ENCODE peak calls at places on chromosomes 11 and 22, in nine cellular contexts. One of them, this sample, is unnamed.
A peak's percentile ranks its signal among the peaks of the same experiment; 100 is the strongest.

GRCh38 chr22:45223304-45224117 is 17.2 kb downstream of the KIAA0930 start:
- DNase-seq in NCI-H2081: no peak
- DNase-seq in RWPE1: no peak
- DNase-seq in activated naive CD4-positive, alpha-beta T cell: no peak
- DNase-seq in stimulated activated CD8-positive, alpha-beta memory T cell treated with anti-CD3 and anti-CD28 coated beads, Interleukin-15, amount 100 ng/mL, for 24 hours: no peak
- DNase-seq in NCI-H1105: no peak
- DNase-seq in tibial artery: no peak
- DNase-seq in lower lobe of right lung: no peak
- DNase-seq in NCI-H1092 treated with DMSO at 0.1 percent for 48 hours: no peak
- DNase-seq in this sample: no peak

GRCh38 chr11:131579932-131580387 is 209.5 kb downstream of the NTM start:
- DNase-seq in tibial artery: no peak
- DNase-seq in NCI-H2081: peak; percentile 3
- DNase-seq in lower lobe of right lung: no peak
- DNase-seq in NCI-H1105: peak; percentile 33
- DNase-seq in stimulated activated CD8-positive, alpha-beta memory T cell treated with anti-CD3 and anti-CD28 coated beads, Interleukin-15, amount 100 ng/mL, for 24 hours: no peak
- DNase-seq in NCI-H1092 treated with DMSO at 0.1 percent for 48 hours: peak; percentile 13
- DNase-seq in RWPE1: peak; percentile 3
- DNase-seq in activated naive CD4-positive, alpha-beta T cell: no peak
- DNase-seq in this sample: no peak

GRCh38 chr22:38214248-38215056 is 12.7 kb downstream of the MAFF start:
- DNase-seq in NCI-H1105: no peak
- DNase-seq in RWPE1: no peak
- DNase-seq in lower lobe of right lung: peak; percentile 83
- DNase-seq in activated naive CD4-positive, alpha-beta T cell: peak; percentile 35
- DNase-seq in stimulated activated CD8-positive, alpha-beta memory T cell treated with anti-CD3 and anti-CD28 coated beads, Interleukin-15, amount 100 ng/mL, for 24 hours: peak; percentile 22
- DNase-seq in NCI-H1092 treated with DMSO at 0.1 percent for 48 hours: no peak
- DNase-seq in NCI-H2081: peak; percentile 31
- DNase-seq in tibial artery: peak; percentile 55
- DNase-seq in this sample: peak; percentile 90

GRCh38 chr22:29747832-29748231 is 19.0 kb downstream of the ZMAT5 start:
- DNase-seq in tibial artery: no peak
- DNase-seq in stimulated activated CD8-positive, alpha-beta memory T cell treated with anti-CD3 and anti-CD28 coated beads, Interleukin-15, amount 100 ng/mL, for 24 hours: no peak
- DNase-seq in RWPE1: no peak
- DNase-seq in NCI-H2081: no peak
- DNase-seq in NCI-H1092 treated with DMSO at 0.1 percent for 48 hours: no peak
- DNase-seq in lower lobe of right lung: no peak
- DNase-seq in NCI-H1105: no peak
- DNase-seq in activated naive CD4-positive, alpha-beta T cell: no peak
- DNase-seq in this sample: no peak

GRCh38 chr22:50473855-50474671 is 772 bp downstream of the SBF1 start:
- DNase-seq in NCI-H2081: no peak
- DNase-seq in tibial artery: no peak
- DNase-seq in RWPE1: no peak
- DNase-seq in lower lobe of right lung: peak; percentile 62
- DNase-seq in activated naive CD4-positive, alpha-beta T cell: no peak
- DNase-seq in stimulated activated CD8-positive, alpha-beta memory T cell treated with anti-CD3 and anti-CD28 coated beads, Interleukin-15, amount 100 ng/mL, for 24 hours: no peak
- DNase-seq in NCI-H1092 treated with DMSO at 0.1 percent for 48 hours: no peak
- DNase-seq in NCI-H1105: no peak
- DNase-seq in this sample: peak; percentile 73

GRCh38 chr11:120928506-120929062 is 95.3 kb upstream of the TBCEL start:
- DNase-seq in activated naive CD4-positive, alpha-beta T cell: no peak
- DNase-seq in stimulated activated CD8-positive, alpha-beta memory T cell treated with anti-CD3 and anti-CD28 coated beads, Interleukin-15, amount 100 ng/mL, for 24 hours: no peak
- DNase-seq in tibial artery: no peak
- DNase-seq in NCI-H2081: no peak
- DNase-seq in lower lobe of right lung: no peak
- DNase-seq in NCI-H1092 treated with DMSO at 0.1 percent for 48 hours: no peak
- DNase-seq in RWPE1: no peak
- DNase-seq in NCI-H1105: no peak
- DNase-seq in this sample: no peak

GRCh38 chr11:94519478-94520084 is 7.3 kb downstream of the C11orf97 start:
- DNase-seq in RWPE1: peak; percentile 30
- DNase-seq in NCI-H2081: peak; percentile 11
- DNase-seq in activated naive CD4-positive, alpha-beta T cell: no peak
- DNase-seq in NCI-H1105: no peak
- DNase-seq in lower lobe of right lung: no peak
- DNase-seq in NCI-H1092 treated with DMSO at 0.1 percent for 48 hours: peak; percentile 51
- DNase-seq in tibial artery: no peak
- DNase-seq in stimulated activated CD8-positive, alpha-beta memory T cell treated with anti-CD3 and anti-CD28 coated beads, Interleukin-15, amount 100 ng/mL, for 24 hours: no peak
- DNase-seq in this sample: peak; percentile 66

GRCh38 chr22:49889071-49889470 is 29.2 kb downstream of the ALG12 start:
- DNase-seq in tibial artery: no peak
- DNase-seq in stimulated activated CD8-positive, alpha-beta memory T cell treated with anti-CD3 and anti-CD28 coated beads, Interleukin-15, amount 100 ng/mL, for 24 hours: no peak
- DNase-seq in NCI-H2081: no peak
- DNase-seq in NCI-H1105: no peak
- DNase-seq in RWPE1: no peak
- DNase-seq in lower lobe of right lung: no peak
- DNase-seq in activated naive CD4-positive, alpha-beta T cell: no peak
- DNase-seq in NCI-H1092 treated with DMSO at 0.1 percent for 48 hours: no peak
- DNase-seq in this sample: no peak

GRCh38 chr11:112523477-112523876 is 262.8 kb upstream of the PLET1 start:
- DNase-seq in lower lobe of right lung: no peak
- DNase-seq in RWPE1: no peak
- DNase-seq in NCI-H1092 treated with DMSO at 0.1 percent for 48 hours: peak; percentile 4
- DNase-seq in activated naive CD4-positive, alpha-beta T cell: no peak
- DNase-seq in NCI-H1105: no peak
- DNase-seq in NCI-H2081: peak; percentile 71
- DNase-seq in stimulated activated CD8-positive, alpha-beta memory T cell treated with anti-CD3 and anti-CD28 coated beads, Interleukin-15, amount 100 ng/mL, for 24 hours: no peak
- DNase-seq in tibial artery: no peak
- DNase-seq in this sample: peak; percentile 8

GRCh38 chr11:84780689-84781293 is 846.4 kb downstream of the DLG2 start:
- DNase-seq in activated naive CD4-positive, alpha-beta T cell: no peak
- DNase-seq in lower lobe of right lung: no peak
- DNase-seq in NCI-H1092 treated with DMSO at 0.1 percent for 48 hours: peak; percentile 53
- DNase-seq in NCI-H1105: peak; percentile 10
- DNase-seq in NCI-H2081: peak; percentile 30
- DNase-seq in tibial artery: no peak
- DNase-seq in stimulated activated CD8-positive, alpha-beta memory T cell treated with anti-CD3 and anti-CD28 coated beads, Interleukin-15, amount 100 ng/mL, for 24 hours: no peak
- DNase-seq in RWPE1: peak; percentile 1
- DNase-seq in this sample: no peak

GRCh38 chr11:45233121-45233803 is 52.9 kb downstream of the SYT13 start:
- DNase-seq in NCI-H1105: peak; percentile 30
- DNase-seq in tibial artery: peak; percentile 67
- DNase-seq in NCI-H2081: peak; percentile 55
- DNase-seq in activated naive CD4-positive, alpha-beta T cell: peak; percentile 11
- DNase-seq in stimulated activated CD8-positive, alpha-beta memory T cell treated with anti-CD3 and anti-CD28 coated beads, Interleukin-15, amount 100 ng/mL, for 24 hours: peak; percentile 30
- DNase-seq in NCI-H1092 treated with DMSO at 0.1 percent for 48 hours: peak; percentile 54
- DNase-seq in lower lobe of right lung: peak; percentile 74
- DNase-seq in RWPE1: peak; percentile 79
- DNase-seq in this sample: peak; percentile 35

GRCh38 chr22:33579448-33580093 is 340.7 kb downstream of the LARGE1 start:
- DNase-seq in tibial artery: peak; percentile 38
- DNase-seq in RWPE1: peak; percentile 0
- DNase-seq in lower lobe of right lung: no peak
- DNase-seq in NCI-H1092 treated with DMSO at 0.1 percent for 48 hours: peak; percentile 7
- DNase-seq in NCI-H2081: no peak
- DNase-seq in activated naive CD4-positive, alpha-beta T cell: no peak
- DNase-seq in stimulated activated CD8-positive, alpha-beta memory T cell treated with anti-CD3 and anti-CD28 coated beads, Interleukin-15, amount 100 ng/mL, for 24 hours: peak; percentile 1
- DNase-seq in NCI-H1105: peak; percentile 13
- DNase-seq in this sample: peak; percentile 12

GRCh38 chr11:59281177-59281576 is 68.5 kb upstream of the MPEG1 start:
- DNase-seq in NCI-H1092 treated with DMSO at 0.1 percent for 48 hours: no peak
- DNase-seq in tibial artery: no peak
- DNase-seq in NCI-H1105: no peak
- DNase-seq in lower lobe of right lung: no peak
- DNase-seq in activated naive CD4-positive, alpha-beta T cell: no peak
- DNase-seq in NCI-H2081: no peak
- DNase-seq in stimulated activated CD8-positive, alpha-beta memory T cell treated with anti-CD3 and anti-CD28 coated beads, Interleukin-15, amount 100 ng/mL, for 24 hours: no peak
- DNase-seq in RWPE1: no peak
- DNase-seq in this sample: no peak

GRCh38 chr22:19841641-19842385 is 12.9 kb downstream of the GNB1L start:
- DNase-seq in stimulated activated CD8-positive, alpha-beta memory T cell treated with anti-CD3 and anti-CD28 coated beads, Interleukin-15, amount 100 ng/mL, for 24 hours: no peak
- DNase-seq in NCI-H2081: no peak
- DNase-seq in NCI-H1105: no peak
- DNase-seq in RWPE1: no peak
- DNase-seq in NCI-H1092 treated with DMSO at 0.1 percent for 48 hours: no peak
- DNase-seq in activated naive CD4-positive, alpha-beta T cell: no peak
- DNase-seq in tibial artery: no peak
- DNase-seq in lower lobe of right lung: no peak
- DNase-seq in this sample: no peak

GRCh38 chr22:37122598-37123180 is 13.2 kb upstream of the TMPRSS6 start:
- DNase-seq in NCI-H1092 treated with DMSO at 0.1 percent for 48 hours: no peak
- DNase-seq in stimulated activated CD8-positive, alpha-beta memory T cell treated with anti-CD3 and anti-CD28 coated beads, Interleukin-15, amount 100 ng/mL, for 24 hours: no peak
- DNase-seq in tibial artery: no peak
- DNase-seq in NCI-H1105: no peak
- DNase-seq in lower lobe of right lung: no peak
- DNase-seq in activated naive CD4-positive, alpha-beta T cell: no peak
- DNase-seq in NCI-H2081: no peak
- DNase-seq in RWPE1: no peak
- DNase-seq in this sample: peak; percentile 8

GRCh38 chr22:47392054-47392347 is 629.6 kb downstream of the TBC1D22A start:
- DNase-seq in lower lobe of right lung: no peak
- DNase-seq in NCI-H1105: no peak
- DNase-seq in stimulated activated CD8-positive, alpha-beta memory T cell treated with anti-CD3 and anti-CD28 coated beads, Interleukin-15, amount 100 ng/mL, for 24 hours: no peak
- DNase-seq in RWPE1: no peak
- DNase-seq in NCI-H1092 treated with DMSO at 0.1 percent for 48 hours: no peak
- DNase-seq in activated naive CD4-positive, alpha-beta T cell: no peak
- DNase-seq in NCI-H2081: no peak
- DNase-seq in tibial artery: no peak
- DNase-seq in this sample: no peak

GRCh38 chr22:35131423-35132050 is 65.6 kb downstream of the ISX start:
- DNase-seq in lower lobe of right lung: no peak
- DNase-seq in tibial artery: no peak
- DNase-seq in NCI-H1105: no peak
- DNase-seq in RWPE1: no peak
- DNase-seq in activated naive CD4-positive, alpha-beta T cell: no peak
- DNase-seq in stimulated activated CD8-positive, alpha-beta memory T cell treated with anti-CD3 and anti-CD28 coated beads, Interleukin-15, amount 100 ng/mL, for 24 hours: no peak
- DNase-seq in NCI-H1092 treated with DMSO at 0.1 percent for 48 hours: no peak
- DNase-seq in NCI-H2081: no peak
- DNase-seq in this sample: no peak

GRCh38 chr11:120663142-120663541 is 151.6 kb downstream of the GRIK4 start:
- DNase-seq in NCI-H1105: no peak
- DNase-seq in NCI-H2081: no peak
- DNase-seq in activated naive CD4-positive, alpha-beta T cell: no peak
- DNase-seq in lower lobe of right lung: no peak
- DNase-seq in RWPE1: no peak
- DNase-seq in NCI-H1092 treated with DMSO at 0.1 percent for 48 hours: no peak
- DNase-seq in tibial artery: no peak
- DNase-seq in stimulated activated CD8-positive, alpha-beta memory T cell treated with anti-CD3 and anti-CD28 coated beads, Interleukin-15, amount 100 ng/mL, for 24 hours: no peak
- DNase-seq in this sample: no peak

GRCh38 chr11:38014405-38014804 is 1416.4 kb upstream of the RAG2 start:
- DNase-seq in NCI-H1105: no peak
- DNase-seq in activated naive CD4-positive, alpha-beta T cell: no peak
- DNase-seq in NCI-H1092 treated with DMSO at 0.1 percent for 48 hours: no peak
- DNase-seq in NCI-H2081: no peak
- DNase-seq in stimulated activated CD8-positive, alpha-beta memory T cell treated with anti-CD3 and anti-CD28 coated beads, Interleukin-15, amount 100 ng/mL, for 24 hours: no peak
- DNase-seq in lower lobe of right lung: no peak
- DNase-seq in RWPE1: no peak
- DNase-seq in tibial artery: no peak
- DNase-seq in this sample: peak; percentile 51

GRCh38 chr22:50734343-50734771 is 3.6 kb upstream of the ACR start:
- DNase-seq in NCI-H2081: no peak
- DNase-seq in NCI-H1105: no peak
- DNase-seq in NCI-H1092 treated with DMSO at 0.1 percent for 48 hours: no peak
- DNase-seq in lower lobe of right lung: no peak
- DNase-seq in activated naive CD4-positive, alpha-beta T cell: no peak
- DNase-seq in stimulated activated CD8-positive, alpha-beta memory T cell treated with anti-CD3 and anti-CD28 coated beads, Interleukin-15, amount 100 ng/mL, for 24 hours: no peak
- DNase-seq in tibial artery: no peak
- DNase-seq in RWPE1: no peak
- DNase-seq in this sample: no peak

GRCh38 chr22:44003776-44004460 is 20.2 kb upstream of the PARVB start:
- DNase-seq in stimulated activated CD8-positive, alpha-beta memory T cell treated with anti-CD3 and anti-CD28 coated beads, Interleukin-15, amount 100 ng/mL, for 24 hours: no peak
- DNase-seq in RWPE1: no peak
- DNase-seq in NCI-H1105: no peak
- DNase-seq in NCI-H1092 treated with DMSO at 0.1 percent for 48 hours: no peak
- DNase-seq in NCI-H2081: no peak
- DNase-seq in lower lobe of right lung: peak; percentile 15
- DNase-seq in tibial artery: no peak
- DNase-seq in activated naive CD4-positive, alpha-beta T cell: no peak
- DNase-seq in this sample: no peak

GRCh38 chr11:116792144-116792868 is 627 bp upstream of the APOA5 start:
- DNase-seq in RWPE1: no peak
- DNase-seq in stimulated activated CD8-positive, alpha-beta memory T cell treated with anti-CD3 and anti-CD28 coated beads, Interleukin-15, amount 100 ng/mL, for 24 hours: no peak
- DNase-seq in NCI-H1092 treated with DMSO at 0.1 percent for 48 hours: no peak
- DNase-seq in NCI-H2081: no peak
- DNase-seq in lower lobe of right lung: no peak
- DNase-seq in activated naive CD4-positive, alpha-beta T cell: no peak
- DNase-seq in tibial artery: no peak
- DNase-seq in NCI-H1105: no peak
- DNase-seq in this sample: no peak

GRCh38 chr11:17898782-17899181 is 114.1 kb downstream of the SERGEF start:
- DNase-seq in stimulated activated CD8-positive, alpha-beta memory T cell treated with anti-CD3 and anti-CD28 coated beads, Interleukin-15, amount 100 ng/mL, for 24 hours: no peak
- DNase-seq in RWPE1: no peak
- DNase-seq in NCI-H1105: no peak
- DNase-seq in lower lobe of right lung: no peak
- DNase-seq in tibial artery: no peak
- DNase-seq in activated naive CD4-positive, alpha-beta T cell: no peak
- DNase-seq in NCI-H2081: no peak
- DNase-seq in NCI-H1092 treated with DMSO at 0.1 percent for 48 hours: no peak
- DNase-seq in this sample: no peak

GRCh38 chr22:20945578-20945934 is 21.5 kb upstream of the AIFM3 start:
- DNase-seq in activated naive CD4-positive, alpha-beta T cell: no peak
- DNase-seq in RWPE1: no peak
- DNase-seq in tibial artery: no peak
- DNase-seq in NCI-H2081: no peak
- DNase-seq in NCI-H1092 treated with DMSO at 0.1 percent for 48 hours: no peak
- DNase-seq in NCI-H1105: no peak
- DNase-seq in stimulated activated CD8-positive, alpha-beta memory T cell treated with anti-CD3 and anti-CD28 coated beads, Interleukin-15, amount 100 ng/mL, for 24 hours: no peak
- DNase-seq in lower lobe of right lung: no peak
- DNase-seq in this sample: no peak

GRCh38 chr11:65315866-65316233 is 1.2 kb downstream of the CDC42EP2 start:
- DNase-seq in stimulated activated CD8-positive, alpha-beta memory T cell treated with anti-CD3 and anti-CD28 coated beads, Interleukin-15, amount 100 ng/mL, for 24 hours: no peak
- DNase-seq in RWPE1: no peak
- DNase-seq in activated naive CD4-positive, alpha-beta T cell: no peak
- DNase-seq in lower lobe of right lung: no peak
- DNase-seq in NCI-H1105: no peak
- DNase-seq in NCI-H2081: no peak
- DNase-seq in tibial artery: no peak
- DNase-seq in NCI-H1092 treated with DMSO at 0.1 percent for 48 hours: no peak
- DNase-seq in this sample: no peak

GRCh38 chr11:73866586-73866996 is 10.1 kb downstream of the COA4 start:
- DNase-seq in lower lobe of right lung: no peak
- DNase-seq in NCI-H2081: no peak
- DNase-seq in RWPE1: peak; percentile 63
- DNase-seq in NCI-H1092 treated with DMSO at 0.1 percent for 48 hours: no peak
- DNase-seq in activated naive CD4-positive, alpha-beta T cell: no peak
- DNase-seq in NCI-H1105: no peak
- DNase-seq in stimulated activated CD8-positive, alpha-beta memory T cell treated with anti-CD3 and anti-CD28 coated beads, Interleukin-15, amount 100 ng/mL, for 24 hours: no peak
- DNase-seq in tibial artery: no peak
- DNase-seq in this sample: peak; percentile 96

GRCh38 chr11:67252831-67253239 is 13.4 kb upstream of the GRK2 start:
- DNase-seq in NCI-H1105: no peak
- DNase-seq in lower lobe of right lung: peak; percentile 61
- DNase-seq in RWPE1: no peak
- DNase-seq in NCI-H1092 treated with DMSO at 0.1 percent for 48 hours: no peak
- DNase-seq in tibial artery: no peak
- DNase-seq in activated naive CD4-positive, alpha-beta T cell: no peak
- DNase-seq in NCI-H2081: no peak
- DNase-seq in stimulated activated CD8-positive, alpha-beta memory T cell treated with anti-CD3 and anti-CD28 coated beads, Interleukin-15, amount 100 ng/mL, for 24 hours: no peak
- DNase-seq in this sample: peak; percentile 60

GRCh38 chr11:12131943-12132789 is 21.8 kb downstream of the MICAL2 start:
- DNase-seq in NCI-H1105: no peak
- DNase-seq in stimulated activated CD8-positive, alpha-beta memory T cell treated with anti-CD3 and anti-CD28 coated beads, Interleukin-15, amount 100 ng/mL, for 24 hours: no peak
- DNase-seq in lower lobe of right lung: no peak
- DNase-seq in RWPE1: no peak
- DNase-seq in activated naive CD4-positive, alpha-beta T cell: no peak
- DNase-seq in tibial artery: no peak
- DNase-seq in NCI-H1092 treated with DMSO at 0.1 percent for 48 hours: no peak
- DNase-seq in NCI-H2081: no peak
- DNase-seq in this sample: no peak

GRCh38 chr11:64477675-64478074 is 113.3 kb upstream of the SLC22A12 start:
- DNase-seq in activated naive CD4-positive, alpha-beta T cell: no peak
- DNase-seq in stimulated activated CD8-positive, alpha-beta memory T cell treated with anti-CD3 and anti-CD28 coated beads, Interleukin-15, amount 100 ng/mL, for 24 hours: no peak
- DNase-seq in NCI-H1092 treated with DMSO at 0.1 percent for 48 hours: no peak
- DNase-seq in tibial artery: no peak
- DNase-seq in lower lobe of right lung: no peak
- DNase-seq in NCI-H1105: no peak
- DNase-seq in NCI-H2081: no peak
- DNase-seq in RWPE1: no peak
- DNase-seq in this sample: no peak

GRCh38 chr11:123231263-123231662 is 36.2 kb upstream of the CLMP start:
- DNase-seq in NCI-H2081: no peak
- DNase-seq in NCI-H1105: no peak
- DNase-seq in NCI-H1092 treated with DMSO at 0.1 percent for 48 hours: no peak
- DNase-seq in RWPE1: no peak
- DNase-seq in stimulated activated CD8-positive, alpha-beta memory T cell treated with anti-CD3 and anti-CD28 coated beads, Interleukin-15, amount 100 ng/mL, for 24 hours: no peak
- DNase-seq in tibial artery: no peak
- DNase-seq in lower lobe of right lung: no peak
- DNase-seq in activated naive CD4-positive, alpha-beta T cell: no peak
- DNase-seq in this sample: peak; percentile 64

GRCh38 chr11:17389205-17389956 is 922 bp upstream of the KCNJ11 start:
- DNase-seq in activated naive CD4-positive, alpha-beta T cell: peak; percentile 75
- DNase-seq in tibial artery: peak; percentile 55
- DNase-seq in lower lobe of right lung: peak; percentile 86
- DNase-seq in NCI-H2081: peak; percentile 87
- DNase-seq in NCI-H1105: peak; percentile 91
- DNase-seq in stimulated activated CD8-positive, alpha-beta memory T cell treated with anti-CD3 and anti-CD28 coated beads, Interleukin-15, amount 100 ng/mL, for 24 hours: peak; percentile 72
- DNase-seq in RWPE1: peak; percentile 77
- DNase-seq in NCI-H1092 treated with DMSO at 0.1 percent for 48 hours: peak; percentile 89
- DNase-seq in this sample: no peak

This sample was measured in foreskin fibroblast.